ENCODE peak calls at places on chromosomes 5 and 9, in seven cellular contexts. C, U, D, I, R, Z and H are unnamed samples.

GRCh38 chr9:81239388-81239787 is 450.0 kb downstream of the TLE1 start:
- DNase-seq in I (no peak), U (no peak), R (no peak), C (no peak), Z (no peak), D (no peak), H (no peak)

GRCh38 chr9:79623799-79624721 is 52.3 kb downstream of the TLE4 start:
- DNase-seq in R (no peak), I (peak), D (peak), Z (peak), U (no peak), C (no peak), H (peak)

GRCh38 chr5:89769975-89770374 is 639.6 kb downstream of the CETN3 start:
- DNase-seq in I (no peak), D (no peak), C (no peak), U (peak), Z (no peak), R (no peak), H (no peak)

GRCh38 chr5:16713386-16713928 is 96.7 kb upstream of the RETREG1 start:
- DNase-seq in C (peak), U (no peak), R (no peak), Z (no peak), D (no peak), I (no peak), H (no peak)

GRCh38 chr9:92634712-92635605 is 35.0 kb downstream of the IPPK start:
- DNase-seq in R (peak), D (peak), U (peak), Z (peak), C (peak), I (peak), H (peak)

GRCh38 chr9:22144226-22144625 is 135.1 kb upstream of the CDKN2B start:
- DNase-seq in C (no peak), R (no peak), I (no peak), U (no peak), Z (no peak), D (no peak), H (no peak)

GRCh38 chr5:57499262-57500050 is 16.8 kb upstream of the ACTBL2 start:
- DNase-seq in I (peak), U (peak), C (peak), R (no peak), Z (peak), D (no peak), H (peak)

GRCh38 chr9:100379862-100380261 is 27.1 kb upstream of the TEX10 start:
- DNase-seq in D (no peak), Z (no peak), R (peak), U (no peak), I (peak), C (no peak), H (peak)

GRCh38 chr9:111298831-111299603 is 31.0 kb downstream of the OR2K2 start:
- DNase-seq in U (peak), R (peak), C (peak), Z (peak), I (peak), D (peak), H (peak)

GRCh38 chr5:124948062-124948753 is 201.8 kb upstream of the ZNF608 start:
- DNase-seq in D (no peak), R (no peak), C (no peak), Z (no peak), U (no peak), I (no peak), H (no peak)

GRCh38 chr5:128208436-128208835 is 124.9 kb downstream of the SLC12A2 start:
- DNase-seq in D (no peak), Z (no peak), I (no peak), U (no peak), R (no peak), C (no peak), H (no peak)

GRCh38 chr9:13149454-13149853 is 130.0 kb downstream of the MPDZ start:
- DNase-seq in C (no peak), R (no peak), I (no peak), U (no peak), Z (no peak), D (no peak), H (no peak)

GRCh38 chr9:3863114-3863528 is 337.3 kb upstream of the RFX3 start:
- DNase-seq in R (no peak), D (no peak), I (no peak), C (no peak), U (peak), Z (no peak), H (peak)

GRCh38 chr9:86519216-86519615 is 165.0 kb upstream of the TUT7 start:
- DNase-seq in R (no peak), U (no peak), C (no peak), Z (no peak), I (no peak), D (no peak), H (no peak)

GRCh38 chr9:131595771-131596743 is 50.7 kb downstream of the PRRT1B start:
- DNase-seq in D (no peak), C (no peak), R (no peak), Z (no peak), I (no peak), U (no peak), H (no peak)

GRCh38 chr5:135669416-135669815 is 90.6 kb upstream of the CXCL14 start:
- DNase-seq in C (no peak), Z (no peak), U (no peak), I (no peak), D (no peak), R (no peak), H (no peak)

GRCh38 chr9:4769321-4770080 is 23.2 kb upstream of the RCL1 start:
- DNase-seq in U (no peak), Z (no peak), I (no peak), C (no peak), D (no peak), R (no peak), H (no peak)

GRCh38 chr5:31232273-31232888 is 38.9 kb downstream of the CDH6 start:
- DNase-seq in I (peak), Z (no peak), D (peak), U (peak), R (peak), C (peak), H (peak)

GRCh38 chr5:54362992-54363630 is 52.7 kb upstream of the ARL15 start:
- DNase-seq in C (no peak), I (no peak), Z (no peak), R (no peak), D (no peak), U (no peak), H (no peak)

GRCh38 chr9:35675732-35676392 is 2.1 kb downstream of the CA9 start:
- DNase-seq in D (no peak), U (no peak), R (no peak), C (peak), I (no peak), Z (no peak), H (no peak)

GRCh38 chr5:42900734-42901133 is 89.0 kb upstream of the SELENOP start:
- DNase-seq in Z (no peak), C (no peak), I (no peak), D (no peak), U (no peak), R (no peak), H (no peak)

GRCh38 chr9:128485414-128485855 is 19.1 kb upstream of the GLE1 start:
- DNase-seq in U (no peak), I (no peak), Z (no peak), C (peak), D (no peak), R (no peak), H (no peak)
- TF ChIP-seq REST in U (no peak), I (no peak), Z (no peak), C (no peak), D (no peak), R (no peak), H (no peak)

DNA sequence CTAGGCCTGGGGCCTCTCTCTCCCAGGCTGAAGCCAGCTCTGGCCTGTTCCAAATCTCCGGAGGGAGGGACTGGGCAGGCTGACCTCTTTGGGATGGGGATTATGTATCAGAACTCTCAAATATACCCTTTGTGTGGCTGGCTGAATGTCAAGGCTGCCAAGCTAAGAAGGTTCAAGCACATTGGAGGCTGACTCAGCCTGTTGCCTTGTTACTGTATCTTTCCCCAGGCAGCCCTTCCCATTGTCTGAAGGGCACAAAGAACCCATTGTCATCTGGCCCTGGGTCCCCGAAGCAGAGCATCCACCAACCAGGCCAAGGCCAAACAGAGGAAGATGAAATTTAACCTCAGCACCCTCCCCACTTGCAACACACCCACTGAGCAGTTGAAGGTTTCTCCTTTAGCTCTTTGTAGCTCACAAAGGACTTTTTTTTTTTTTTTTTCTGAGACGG is 7.3 kb upstream of the SPARC start:
- DNase-seq in R (no peak), Z (no peak), U (no peak), I (peak), D (no peak), C (no peak), H (no peak)
- TF ChIP-seq REST in R (no peak), Z (no peak), U (no peak), I (no peak), D (no peak), C (no peak), H (no peak)

GRCh38 chr9:77507212-77507961 is 140.7 kb downstream of the GNA14 start:
- DNase-seq in D (no peak), Z (no peak), R (no peak), C (no peak), U (no peak), I (no peak), H (no peak)
- TF ChIP-seq REST in D (no peak), Z (no peak), R (no peak), C (no peak), U (no peak), I (no peak), H (no peak)

DNA sequence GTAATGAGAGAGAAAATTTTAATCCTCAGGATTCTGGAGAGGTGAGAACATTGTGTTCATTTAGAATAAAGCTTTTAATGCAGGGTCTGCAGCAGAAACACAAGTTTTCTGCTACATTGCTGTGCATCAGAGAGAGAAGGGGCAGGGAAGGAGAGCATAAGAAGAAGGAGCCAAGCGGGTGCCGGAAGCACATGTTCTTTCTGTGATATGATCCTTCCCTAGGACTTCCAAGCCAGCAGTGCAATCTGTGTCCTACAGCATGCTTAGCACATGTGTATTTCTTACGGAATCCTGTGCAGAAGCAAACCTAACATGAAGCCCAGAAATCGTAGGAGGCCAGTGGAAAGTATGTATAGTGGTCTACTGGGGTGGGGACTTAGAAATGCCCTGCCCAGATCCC is 458.3 kb upstream of the BRINP1 start:
- DNase-seq in I (no peak), C (no peak), D (no peak), R (no peak), Z (no peak), U (no peak), H (no peak)
- TF ChIP-seq REST in I (no peak), C (no peak), D (no peak), R (no peak), Z (no peak), U (no peak), H (no peak)